ENCODE peak calls at places on chromosomes 12 and 14, in eight cellular contexts. One of them, this sample, is unnamed.

GRCh38 chr12:46958599-46959290 is 120.7 kb upstream of the PCED1B start:
- DNase-seq in pancreas: no peak
- DNase-seq in psoas muscle: no peak
- DNase-seq in BJ: no peak
- DNase-seq in Karpas-422: no peak
- DNase-seq in naive thymus-derived CD4-positive, alpha-beta T cell: no peak
- DNase-seq in dorsolateral prefrontal cortex: no peak
- DNase-seq in GM12865: no peak
- DNase-seq in this sample: no peak

GRCh38 chr14:100093322-100093721 is 28.1 kb downstream of the EVL start:
- DNase-seq in pancreas: no peak
- DNase-seq in psoas muscle: no peak
- DNase-seq in BJ: no peak
- DNase-seq in Karpas-422: no peak
- DNase-seq in naive thymus-derived CD4-positive, alpha-beta T cell: no peak
- DNase-seq in dorsolateral prefrontal cortex: no peak
- DNase-seq in GM12865: no peak
- DNase-seq in this sample: no peak

GRCh38 chr12:107027304-107028053 is 40.5 kb upstream of the MTERF2 start:
- DNase-seq in pancreas: no peak
- DNase-seq in psoas muscle: no peak
- DNase-seq in BJ: peak
- DNase-seq in Karpas-422: no peak
- DNase-seq in naive thymus-derived CD4-positive, alpha-beta T cell: peak
- DNase-seq in dorsolateral prefrontal cortex: no peak
- DNase-seq in GM12865: peak
- DNase-seq in this sample: peak

GRCh38 chr12:104480826-104481457 is 24.2 kb downstream of the CHST11 start:
- DNase-seq in pancreas: no peak
- DNase-seq in psoas muscle: peak
- DNase-seq in BJ: no peak
- DNase-seq in Karpas-422: no peak
- DNase-seq in naive thymus-derived CD4-positive, alpha-beta T cell: no peak
- DNase-seq in dorsolateral prefrontal cortex: peak
- DNase-seq in GM12865: no peak
- DNase-seq in this sample: no peak

GRCh38 chr14:100538566-100539318 is 48.5 kb downstream of the BEGAIN start:
- DNase-seq in pancreas: peak
- DNase-seq in psoas muscle: peak
- DNase-seq in BJ: no peak
- DNase-seq in Karpas-422: no peak
- DNase-seq in naive thymus-derived CD4-positive, alpha-beta T cell: no peak
- DNase-seq in dorsolateral prefrontal cortex: peak
- DNase-seq in GM12865: no peak
- DNase-seq in this sample: no peak

GRCh38 chr12:2970744-2971143 is 11.5 kb downstream of the TEAD4 start:
- DNase-seq in pancreas: no peak
- DNase-seq in psoas muscle: peak
- DNase-seq in BJ: no peak
- DNase-seq in Karpas-422: no peak
- DNase-seq in naive thymus-derived CD4-positive, alpha-beta T cell: no peak
- DNase-seq in dorsolateral prefrontal cortex: no peak
- DNase-seq in GM12865: no peak
- DNase-seq in this sample: no peak

GRCh38 chr14:90760055-90760444 is 56.2 kb downstream of the TTC7B start:
- DNase-seq in pancreas: no peak
- DNase-seq in psoas muscle: no peak
- DNase-seq in BJ: no peak
- DNase-seq in Karpas-422: no peak
- DNase-seq in naive thymus-derived CD4-positive, alpha-beta T cell: no peak
- DNase-seq in dorsolateral prefrontal cortex: no peak
- DNase-seq in GM12865: no peak
- DNase-seq in this sample: no peak

GRCh38 chr12:25689996-25690501 is 137.0 kb upstream of the LMNTD1 start:
- DNase-seq in pancreas: peak
- DNase-seq in psoas muscle: no peak
- DNase-seq in BJ: no peak
- DNase-seq in Karpas-422: no peak
- DNase-seq in naive thymus-derived CD4-positive, alpha-beta T cell: no peak
- DNase-seq in dorsolateral prefrontal cortex: no peak
- DNase-seq in GM12865: no peak
- DNase-seq in this sample: no peak

GRCh38 chr12:132506730-132507538 is 17.0 kb downstream of the FBRSL1 start:
- DNase-seq in pancreas: peak
- DNase-seq in psoas muscle: peak
- DNase-seq in BJ: peak
- DNase-seq in Karpas-422: peak
- DNase-seq in naive thymus-derived CD4-positive, alpha-beta T cell: peak
- DNase-seq in dorsolateral prefrontal cortex: peak
- DNase-seq in GM12865: no peak
- DNase-seq in this sample: no peak

GRCh38 chr14:101470266-101470665 is 91.0 kb upstream of the DIO3 start:
- DNase-seq in pancreas: peak
- DNase-seq in psoas muscle: no peak
- DNase-seq in BJ: no peak
- DNase-seq in Karpas-422: no peak
- DNase-seq in naive thymus-derived CD4-positive, alpha-beta T cell: no peak
- DNase-seq in dorsolateral prefrontal cortex: no peak
- DNase-seq in GM12865: no peak
- DNase-seq in this sample: no peak

GRCh38 chr14:97705976-97706375 is 908.8 kb downstream of the VRK1 start:
- DNase-seq in pancreas: no peak
- DNase-seq in psoas muscle: no peak
- DNase-seq in BJ: no peak
- DNase-seq in Karpas-422: no peak
- DNase-seq in naive thymus-derived CD4-positive, alpha-beta T cell: no peak
- DNase-seq in dorsolateral prefrontal cortex: no peak
- DNase-seq in GM12865: peak
- DNase-seq in this sample: no peak

GRCh38 chr12:95004610-95005009 is 1.1 kb upstream of the NDUFA12 start:
- DNase-seq in pancreas: no peak
- DNase-seq in psoas muscle: no peak
- DNase-seq in BJ: no peak
- DNase-seq in Karpas-422: no peak
- DNase-seq in naive thymus-derived CD4-positive, alpha-beta T cell: no peak
- DNase-seq in dorsolateral prefrontal cortex: no peak
- DNase-seq in GM12865: no peak
- DNase-seq in this sample: no peak

GRCh38 chr12:112900298-112901145 is 6.2 kb upstream of the OAS1 start:
- DNase-seq in pancreas: no peak
- DNase-seq in psoas muscle: no peak
- DNase-seq in BJ: no peak
- DNase-seq in Karpas-422: peak
- DNase-seq in naive thymus-derived CD4-positive, alpha-beta T cell: peak
- DNase-seq in dorsolateral prefrontal cortex: no peak
- DNase-seq in GM12865: peak
- DNase-seq in this sample: no peak

GRCh38 chr12:52277486-52278245 is 3.2 kb downstream of the KRT86 start:
- DNase-seq in pancreas: no peak
- DNase-seq in psoas muscle: no peak
- DNase-seq in BJ: no peak
- DNase-seq in Karpas-422: no peak
- DNase-seq in naive thymus-derived CD4-positive, alpha-beta T cell: no peak
- DNase-seq in dorsolateral prefrontal cortex: no peak
- DNase-seq in GM12865: no peak
- DNase-seq in this sample: no peak

GRCh38 chr12:68428211-68428610 is 96.0 kb upstream of the MDM1 start:
- DNase-seq in pancreas: no peak
- DNase-seq in psoas muscle: no peak
- DNase-seq in BJ: no peak
- DNase-seq in Karpas-422: no peak
- DNase-seq in naive thymus-derived CD4-positive, alpha-beta T cell: no peak
- DNase-seq in dorsolateral prefrontal cortex: no peak
- DNase-seq in GM12865: no peak
- DNase-seq in this sample: no peak

GRCh38 chr12:59595557-59596231 is at the start of gene SLC16A7:
- DNase-seq in pancreas: peak
- DNase-seq in psoas muscle: peak
- DNase-seq in BJ: peak
- DNase-seq in Karpas-422: peak
- DNase-seq in naive thymus-derived CD4-positive, alpha-beta T cell: peak
- DNase-seq in dorsolateral prefrontal cortex: peak
- DNase-seq in GM12865: peak
- DNase-seq in this sample: peak

GRCh38 chr12:97142737-97143450 is 235.8 kb downstream of the NEDD1 start:
- DNase-seq in pancreas: no peak
- DNase-seq in psoas muscle: no peak
- DNase-seq in BJ: no peak
- DNase-seq in Karpas-422: no peak
- DNase-seq in naive thymus-derived CD4-positive, alpha-beta T cell: no peak
- DNase-seq in dorsolateral prefrontal cortex: no peak
- DNase-seq in GM12865: no peak
- DNase-seq in this sample: no peak

GRCh38 chr12:38159591-38160317 is 156.8 kb upstream of the ALG10B start:
- DNase-seq in pancreas: peak
- DNase-seq in psoas muscle: peak
- DNase-seq in BJ: no peak
- DNase-seq in Karpas-422: no peak
- DNase-seq in naive thymus-derived CD4-positive, alpha-beta T cell: no peak
- DNase-seq in dorsolateral prefrontal cortex: no peak
- DNase-seq in GM12865: no peak
- DNase-seq in this sample: no peak

GRCh38 chr12:32437095-32437515 is 37.7 kb downstream of the FGD4 start:
- DNase-seq in pancreas: no peak
- DNase-seq in psoas muscle: no peak
- DNase-seq in BJ: peak
- DNase-seq in Karpas-422: no peak
- DNase-seq in naive thymus-derived CD4-positive, alpha-beta T cell: no peak
- DNase-seq in dorsolateral prefrontal cortex: no peak
- DNase-seq in GM12865: no peak
- DNase-seq in this sample: peak

GRCh38 chr14:22569106-22569748 is 19.8 kb downstream of the DAD1 start:
- DNase-seq in pancreas: no peak
- DNase-seq in psoas muscle: no peak
- DNase-seq in BJ: no peak
- DNase-seq in Karpas-422: no peak
- DNase-seq in naive thymus-derived CD4-positive, alpha-beta T cell: no peak
- DNase-seq in dorsolateral prefrontal cortex: no peak
- DNase-seq in GM12865: no peak
- DNase-seq in this sample: no peak

GRCh38 chr14:22565391-22565945 is 23.6 kb downstream of the DAD1 start:
- DNase-seq in pancreas: no peak
- DNase-seq in psoas muscle: no peak
- DNase-seq in BJ: no peak
- DNase-seq in Karpas-422: no peak
- DNase-seq in naive thymus-derived CD4-positive, alpha-beta T cell: no peak
- DNase-seq in dorsolateral prefrontal cortex: no peak
- DNase-seq in GM12865: peak
- DNase-seq in this sample: no peak

GRCh38 chr14:22569749-22570131 is 19.3 kb downstream of the DAD1 start:
- DNase-seq in pancreas: no peak
- DNase-seq in psoas muscle: no peak
- DNase-seq in BJ: no peak
- DNase-seq in Karpas-422: no peak
- DNase-seq in naive thymus-derived CD4-positive, alpha-beta T cell: no peak
- DNase-seq in dorsolateral prefrontal cortex: no peak
- DNase-seq in GM12865: peak
- DNase-seq in this sample: no peak

GRCh38 chr14:22566845-22567244 is 22.2 kb downstream of the DAD1 start:
- DNase-seq in pancreas: no peak
- DNase-seq in psoas muscle: no peak
- DNase-seq in BJ: no peak
- DNase-seq in Karpas-422: no peak
- DNase-seq in naive thymus-derived CD4-positive, alpha-beta T cell: no peak
- DNase-seq in dorsolateral prefrontal cortex: no peak
- DNase-seq in GM12865: peak
- DNase-seq in this sample: no peak

DNA sequence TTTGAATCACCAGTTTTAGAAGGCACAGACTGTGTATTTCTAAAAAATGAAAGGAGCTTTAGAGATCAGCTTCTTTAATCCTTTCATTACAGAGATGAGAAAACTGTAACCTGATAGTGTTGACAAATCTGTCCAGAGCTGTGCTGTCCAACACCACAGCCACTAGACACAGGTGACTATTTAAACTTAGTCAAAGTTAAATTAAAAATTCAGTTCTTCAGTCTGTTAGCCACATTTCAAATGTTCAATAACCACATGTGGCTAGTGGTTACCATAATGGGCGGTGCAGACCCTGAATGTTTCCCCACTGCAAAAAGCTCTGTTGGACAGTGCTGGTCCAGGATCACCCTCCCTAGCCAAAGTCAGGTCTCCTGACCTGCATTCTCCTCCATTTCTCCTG is 21.6 kb downstream of the DAD1 start:
- DNase-seq in pancreas: no peak
- DNase-seq in psoas muscle: no peak
- DNase-seq in BJ: no peak
- DNase-seq in Karpas-422: no peak
- DNase-seq in naive thymus-derived CD4-positive, alpha-beta T cell: no peak
- DNase-seq in dorsolateral prefrontal cortex: no peak
- DNase-seq in GM12865: peak
- DNase-seq in this sample: no peak
- H3K4me3 ChIP-seq in pancreas: no peak
- H3K4me3 ChIP-seq in psoas muscle: no peak
- H3K4me3 ChIP-seq in BJ: no peak
- H3K4me3 ChIP-seq in Karpas-422: no peak
- H3K4me3 ChIP-seq in naive thymus-derived CD4-positive, alpha-beta T cell: peak
- H3K4me3 ChIP-seq in dorsolateral prefrontal cortex: no peak
- H3K4me3 ChIP-seq in GM12865: no peak
- H3K4me3 ChIP-seq in this sample: no peak

DNA sequence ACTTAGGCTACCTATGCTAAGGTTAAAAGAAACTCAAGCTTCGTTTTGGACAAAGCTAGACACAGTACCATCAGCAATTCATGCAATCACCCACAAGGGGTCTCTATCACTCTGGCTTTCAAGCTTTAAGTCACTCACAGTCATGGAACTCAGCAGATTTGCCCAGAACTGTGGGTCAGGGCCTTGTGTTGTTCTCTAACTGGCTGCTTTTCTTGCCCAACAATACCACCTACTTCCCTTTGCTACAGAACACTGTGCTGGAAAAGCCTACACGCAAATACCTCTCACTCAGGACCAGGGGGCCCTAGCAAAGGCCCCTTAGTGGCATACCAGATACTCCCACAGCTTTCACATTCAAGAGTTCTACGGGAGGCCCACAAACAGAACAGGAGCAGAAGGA is 9.1 kb downstream of the NEMP1 start:
- DNase-seq in pancreas: no peak
- DNase-seq in psoas muscle: no peak
- DNase-seq in BJ: no peak
- DNase-seq in Karpas-422: peak
- DNase-seq in naive thymus-derived CD4-positive, alpha-beta T cell: peak
- DNase-seq in dorsolateral prefrontal cortex: no peak
- DNase-seq in GM12865: peak
- DNase-seq in this sample: no peak
- H3K4me3 ChIP-seq in pancreas: no peak
- H3K4me3 ChIP-seq in psoas muscle: no peak
- H3K4me3 ChIP-seq in BJ: no peak
- H3K4me3 ChIP-seq in Karpas-422: no peak
- H3K4me3 ChIP-seq in naive thymus-derived CD4-positive, alpha-beta T cell: no peak
- H3K4me3 ChIP-seq in dorsolateral prefrontal cortex: no peak
- H3K4me3 ChIP-seq in GM12865: no peak
- H3K4me3 ChIP-seq in this sample: no peak

GRCh38 chr14:82779301-82779700 is 1245.6 kb upstream of the SEL1L start:
- DNase-seq in pancreas: no peak
- DNase-seq in psoas muscle: no peak
- DNase-seq in BJ: no peak
- DNase-seq in Karpas-422: no peak
- DNase-seq in naive thymus-derived CD4-positive, alpha-beta T cell: no peak
- DNase-seq in dorsolateral prefrontal cortex: no peak
- DNase-seq in GM12865: no peak
- DNase-seq in this sample: no peak
- H3K4me3 ChIP-seq in pancreas: no peak
- H3K4me3 ChIP-seq in psoas muscle: no peak
- H3K4me3 ChIP-seq in BJ: no peak
- H3K4me3 ChIP-seq in Karpas-422: no peak
- H3K4me3 ChIP-seq in naive thymus-derived CD4-positive, alpha-beta T cell: no peak
- H3K4me3 ChIP-seq in dorsolateral prefrontal cortex: no peak
- H3K4me3 ChIP-seq in GM12865: no peak
- H3K4me3 ChIP-seq in this sample: no peak

GRCh38 chr14:63745858-63746425 is 18.1 kb upstream of the SGPP1 start:
- DNase-seq in pancreas: no peak
- DNase-seq in psoas muscle: no peak
- DNase-seq in BJ: no peak
- DNase-seq in Karpas-422: peak
- DNase-seq in naive thymus-derived CD4-positive, alpha-beta T cell: no peak
- DNase-seq in dorsolateral prefrontal cortex: no peak
- DNase-seq in GM12865: peak
- DNase-seq in this sample: no peak
- H3K4me3 ChIP-seq in pancreas: no peak
- H3K4me3 ChIP-seq in psoas muscle: no peak
- H3K4me3 ChIP-seq in BJ: no peak
- H3K4me3 ChIP-seq in Karpas-422: peak
- H3K4me3 ChIP-seq in naive thymus-derived CD4-positive, alpha-beta T cell: no peak
- H3K4me3 ChIP-seq in dorsolateral prefrontal cortex: no peak
- H3K4me3 ChIP-seq in GM12865: no peak
- H3K4me3 ChIP-seq in this sample: no peak